ENCODE peak calls at places on chromosome 11, in five cellular contexts. M is B cell, O is cardiac fibroblast, H is GM10248, G is lung. Y is an unnamed sample.

GRCh38 chr11:64867748-64868462 is 10.5 kb downstream of the EHD1 start:
- DNase-seq in G (no peak), M (no peak), O (no peak), H (no peak), Y (no peak)

GRCh38 chr11:45919806-45920530 is 2.3 kb upstream of the PEX16 start:
- DNase-seq in H (no peak), M (peak; percentile 43), O (no peak), G (no peak), Y (no peak)

GRCh38 chr11:28969832-28970231 is 861.6 kb downstream of the METTL15 start:
- DNase-seq in G (no peak), O (no peak), M (no peak), H (no peak), Y (no peak)

GRCh38 chr11:57474017-57474750 is 13.9 kb downstream of the RTN4RL2 start:
- DNase-seq in H (no peak), M (no peak), O (peak; percentile 60), G (no peak), Y (no peak)

GRCh38 chr11:60657880-60658279 is 41.5 kb upstream of the MS4A8 start:
- DNase-seq in M (no peak), H (no peak), O (no peak), G (peak; percentile 42), Y (no peak)

GRCh38 chr11:31972623-31973022 is 118.3 kb upstream of the RCN1 start:
- DNase-seq in O (no peak), G (no peak), M (no peak), H (no peak), Y (no peak)

GRCh38 chr11:100922116-100922515 is 207.5 kb downstream of the PGR start:
- DNase-seq in G (no peak), H (no peak), O (no peak), M (no peak), Y (no peak)

GRCh38 chr11:12950681-12951080 is 58.4 kb upstream of the RASSF10 start:
- DNase-seq in O (no peak), G (no peak), M (no peak), H (no peak), Y (no peak)

GRCh38 chr11:80280737-80281136 is 839.9 kb upstream of the TENM4 start:
- DNase-seq in G (no peak), O (no peak), H (no peak), M (no peak), Y (no peak)

GRCh38 chr11:66411323-66411722 is 9.5 kb upstream of the NPAS4 start:
- DNase-seq in H (no peak), O (no peak), M (no peak), G (no peak), Y (no peak)

GRCh38 chr11:92376146-92376599 is 151.6 kb downstream of the FAT3 start:
- DNase-seq in O (no peak), G (no peak), M (no peak), H (no peak), Y (no peak)

GRCh38 chr11:44681698-44682097 is 45.1 kb upstream of the TSPAN18 start:
- DNase-seq in H (no peak), O (peak; percentile 47), M (no peak), G (no peak), Y (no peak)

GRCh38 chr11:106222626-106223025 is 145.2 kb downstream of the AASDHPPT start:
- DNase-seq in O (no peak), H (no peak), G (no peak), M (no peak), Y (no peak)

GRCh38 chr11:122796128-122796717 is 42.1 kb upstream of the CRTAM start:
- DNase-seq in H (peak; percentile 68), M (peak; percentile 63), O (peak; percentile 52), G (peak; percentile 42), Y (peak; percentile 71)

GRCh38 chr11:107770546-107770945 is 58.7 kb upstream of the SLN start:
- DNase-seq in G (no peak), M (no peak), O (peak; percentile 10), H (no peak), Y (no peak)

DNA sequence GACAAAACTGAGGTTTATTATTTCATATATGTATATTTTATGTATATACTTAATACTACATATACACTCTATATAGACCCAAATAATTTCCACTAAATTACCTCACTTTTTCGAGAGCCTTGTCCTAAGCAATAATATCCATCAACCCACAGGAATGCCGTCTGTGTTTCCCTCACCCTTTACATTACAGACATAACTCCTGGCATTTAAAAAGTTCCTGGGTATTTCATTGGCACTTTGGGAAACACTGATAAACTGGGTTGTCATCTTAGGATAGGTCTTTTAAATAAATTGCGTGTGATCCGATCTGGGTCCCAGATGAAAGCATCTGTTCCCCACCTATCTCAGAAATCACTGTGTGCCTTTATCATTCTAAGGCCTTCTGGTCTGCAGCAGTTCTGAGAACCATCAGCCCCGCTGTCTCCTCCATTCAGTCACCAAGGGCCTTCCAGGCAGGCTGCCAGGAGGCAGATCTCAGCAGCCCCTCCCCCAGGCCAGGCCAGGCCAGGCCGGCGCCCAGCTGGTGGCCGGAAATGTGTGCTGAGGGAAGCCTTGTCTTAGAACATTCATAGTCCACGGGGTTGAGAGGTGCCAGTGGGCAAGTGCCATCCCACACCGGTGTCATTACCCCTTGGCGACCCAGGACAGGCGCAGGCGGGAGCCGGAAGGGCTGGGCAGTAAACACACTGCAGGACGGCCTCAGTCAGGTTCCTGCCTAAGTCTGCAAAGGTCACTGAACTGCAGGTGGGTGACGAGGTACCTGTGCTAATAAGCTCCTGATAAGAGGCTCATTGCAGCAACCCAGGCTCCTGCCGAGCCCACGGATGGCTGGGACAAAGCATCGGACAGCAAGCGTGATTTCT is 3.3 kb downstream of the FGF19 start:
- DNase-seq in O (peak; percentile 75), M (no peak), H (no peak), G (peak; percentile 66), Y (peak; percentile 62)
- TF ChIP-seq CTCF in O (no peak), M (no peak), H (no peak), G (no peak), Y (no peak)

GRCh38 chr11:2928605-2929510 is at the start of gene PHLDA2:
- DNase-seq in O (peak; percentile 74), G (peak; percentile 62), H (peak; percentile 65), M (peak; percentile 72), Y (peak; percentile 46)
- TF ChIP-seq CTCF in O (no peak), G (no peak), H (no peak), M (no peak), Y (no peak)

GRCh38 chr11:88284306-88285057 is 53.1 kb downstream of the CTSC start:
- DNase-seq in H (no peak), G (no peak), M (no peak), O (peak; percentile 84), Y (no peak)

GRCh38 chr11:88275636-88276035 is 61.9 kb downstream of the CTSC start:
- DNase-seq in O (no peak), H (no peak), M (no peak), G (no peak), Y (no peak)

GRCh38 chr11:88282789-88283188 is 54.7 kb downstream of the CTSC start:
- DNase-seq in O (no peak), G (no peak), M (no peak), H (no peak), Y (no peak)

GRCh38 chr11:88280673-88281316 is 56.7 kb downstream of the CTSC start:
- DNase-seq in H (no peak), M (no peak), O (peak; percentile 82), G (no peak), Y (no peak)

DNA sequence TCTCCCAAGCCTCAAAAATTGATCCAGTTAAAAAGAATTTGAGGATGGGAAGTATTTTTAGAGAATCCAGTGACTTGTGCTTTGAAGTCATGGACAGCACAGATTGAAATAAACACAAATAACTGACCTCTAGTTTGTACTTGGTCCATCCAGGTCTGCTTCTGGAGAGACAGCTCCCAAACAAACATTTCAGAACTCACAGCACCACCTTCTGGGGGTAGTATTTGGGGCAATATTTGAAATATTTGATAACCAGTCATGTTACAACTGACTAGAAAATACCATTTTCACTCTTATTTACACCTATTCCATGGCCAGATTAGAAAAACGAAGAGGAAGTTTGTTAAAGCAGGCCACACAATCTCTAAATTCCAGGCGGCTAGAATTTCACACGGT is 56.2 kb downstream of the CTSC start:
- DNase-seq in G (no peak), M (no peak), O (peak; percentile 48), H (no peak), Y (peak; percentile 5)
- TF ChIP-seq CTCF in G (no peak), M (no peak), O (peak; percentile 14), H (no peak), Y (no peak)

GRCh38 chr11:131511794-131512193 is 141.4 kb downstream of the NTM start:
- DNase-seq in O (peak; percentile 12), M (no peak), G (no peak), H (peak; percentile 43), Y (peak; percentile 59)
- TF ChIP-seq CTCF in O (no peak), M (no peak), G (no peak), H (peak; percentile 56), Y (peak; percentile 53)

GRCh38 chr11:119940401-119940976 is 197.4 kb downstream of the TRIM29 start:
- DNase-seq in O (no peak), M (no peak), H (no peak), G (no peak), Y (no peak)

GRCh38 chr11:119935341-119935925 is 202.5 kb downstream of the TRIM29 start:
- DNase-seq in O (no peak), M (no peak), G (no peak), H (no peak), Y (no peak)

GRCh38 chr11:119934267-119934666 is 203.6 kb downstream of the TRIM29 start:
- DNase-seq in H (no peak), M (no peak), G (no peak), O (no peak), Y (no peak)

GRCh38 chr11:119934866-119935265 is 203.0 kb downstream of the TRIM29 start:
- DNase-seq in M (no peak), O (no peak), G (no peak), H (no peak), Y (no peak)

DNA sequence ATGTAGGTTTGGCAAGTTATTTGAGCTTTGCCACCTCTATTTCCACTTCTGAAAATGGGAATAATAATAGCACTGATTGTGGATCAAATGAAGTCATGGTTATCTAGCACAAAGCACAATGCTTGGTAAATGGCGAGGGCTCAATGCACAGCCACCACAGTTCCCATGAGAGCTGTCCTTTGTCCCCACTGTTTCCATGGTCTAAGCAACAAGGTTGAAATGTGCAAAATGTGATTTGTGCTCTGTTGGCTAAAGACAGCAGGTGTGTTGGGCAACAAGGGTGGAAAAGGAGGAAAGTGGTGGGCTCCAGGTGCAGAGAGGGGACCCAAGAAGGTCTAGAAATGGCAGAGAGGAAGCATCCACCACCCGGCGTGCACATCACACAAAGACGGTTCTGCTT is 200.5 kb downstream of the TRIM29 start:
- DNase-seq in O (no peak), G (no peak), H (no peak), M (no peak), Y (no peak)
- TF ChIP-seq CTCF in O (no peak), G (no peak), H (no peak), M (no peak), Y (no peak)

GRCh38 chr11:82987997-82988396 is 83.7 kb downstream of the RAB30 start:
- DNase-seq in M (no peak), O (no peak), G (no peak), H (no peak), Y (no peak)

GRCh38 chr11:82992219-82992618 is 79.5 kb downstream of the RAB30 start:
- DNase-seq in G (no peak), O (peak; percentile 21), H (no peak), M (no peak), Y (no peak)

GRCh38 chr11:82986491-82986890 is 85.0 kb downstream of the DDIAS start:
- DNase-seq in M (no peak), O (no peak), H (no peak), G (no peak), Y (no peak)

GRCh38 chr11:82988936-82989627 is 82.6 kb downstream of the RAB30 start:
- DNase-seq in G (no peak), H (no peak), O (no peak), M (no peak), Y (no peak)

GRCh38 chr11:82989628-82990404 is 81.9 kb downstream of the RAB30 start:
- DNase-seq in O (no peak), M (no peak), G (no peak), H (no peak), Y (no peak)
- TF ChIP-seq CTCF in O (no peak), M (no peak), G (no peak), H (no peak), Y (no peak)

Y was measured in endothelial cell.